ENCODE peak calls at places on chromosomes 13 and 19, in seven cellular contexts. One of them, this sample, is unnamed.

GRCh38 chr13:98254541-98254940 is 77.5 kb upstream of the RNF113B start:
- DNase-seq in esophagus squamous epithelium: no peak
- DNase-seq in A549: no peak
- DNase-seq in AG04450: no peak
- DNase-seq in hepatocyte: no peak
- DNase-seq in left lung: no peak
- DNase-seq in ascending aorta: no peak
- DNase-seq in this sample: no peak

GRCh38 chr13:100633461-100633860 is 41.1 kb downstream of the TMTC4 start:
- DNase-seq in esophagus squamous epithelium: no peak
- DNase-seq in A549: no peak
- DNase-seq in AG04450: peak; percentile 80
- DNase-seq in hepatocyte: no peak
- DNase-seq in left lung: no peak
- DNase-seq in ascending aorta: no peak
- DNase-seq in this sample: no peak

GRCh38 chr19:40023969-40024368 is 27.1 kb downstream of the ZNF546 start:
- DNase-seq in esophagus squamous epithelium: no peak
- DNase-seq in A549: no peak
- DNase-seq in AG04450: no peak
- DNase-seq in hepatocyte: no peak
- DNase-seq in left lung: no peak
- DNase-seq in ascending aorta: no peak
- DNase-seq in this sample: no peak

GRCh38 chr13:82330499-82330898 is 1551.8 kb downstream of the SLITRK1 start:
- DNase-seq in esophagus squamous epithelium: no peak
- DNase-seq in A549: no peak
- DNase-seq in AG04450: no peak
- DNase-seq in hepatocyte: no peak
- DNase-seq in left lung: no peak
- DNase-seq in ascending aorta: no peak
- DNase-seq in this sample: peak; percentile 1

GRCh38 chr13:60721063-60721462 is 324.0 kb downstream of the TDRD3 start:
- DNase-seq in esophagus squamous epithelium: no peak
- DNase-seq in A549: no peak
- DNase-seq in AG04450: no peak
- DNase-seq in hepatocyte: no peak
- DNase-seq in left lung: no peak
- DNase-seq in ascending aorta: no peak
- DNase-seq in this sample: no peak

GRCh38 chr13:38921081-38921480 is 69.5 kb downstream of the STOML3 start:
- DNase-seq in esophagus squamous epithelium: no peak
- DNase-seq in A549: no peak
- DNase-seq in AG04450: no peak
- DNase-seq in hepatocyte: no peak
- DNase-seq in left lung: no peak
- DNase-seq in ascending aorta: no peak
- DNase-seq in this sample: no peak

GRCh38 chr13:111857336-111857735 is 209.6 kb upstream of the SOX1 start:
- DNase-seq in esophagus squamous epithelium: no peak
- DNase-seq in A549: no peak
- DNase-seq in AG04450: no peak
- DNase-seq in hepatocyte: no peak
- DNase-seq in left lung: peak; percentile 31
- DNase-seq in ascending aorta: no peak
- DNase-seq in this sample: no peak

GRCh38 chr13:88651531-88651930 is 980.4 kb downstream of the SLITRK5 start:
- DNase-seq in esophagus squamous epithelium: no peak
- DNase-seq in A549: no peak
- DNase-seq in AG04450: no peak
- DNase-seq in hepatocyte: no peak
- DNase-seq in left lung: no peak
- DNase-seq in ascending aorta: no peak
- DNase-seq in this sample: no peak

GRCh38 chr13:110387451-110388140 is 80.5 kb downstream of the COL4A2 start:
- DNase-seq in esophagus squamous epithelium: no peak
- DNase-seq in A549: no peak
- DNase-seq in AG04450: no peak
- DNase-seq in hepatocyte: peak; percentile 47
- DNase-seq in left lung: peak; percentile 64
- DNase-seq in ascending aorta: peak; percentile 65
- DNase-seq in this sample: no peak

GRCh38 chr19:29390742-29391141 is 135.1 kb upstream of the VSTM2B start:
- DNase-seq in esophagus squamous epithelium: no peak
- DNase-seq in A549: no peak
- DNase-seq in AG04450: no peak
- DNase-seq in hepatocyte: no peak
- DNase-seq in left lung: no peak
- DNase-seq in ascending aorta: no peak
- DNase-seq in this sample: no peak

GRCh38 chr13:109858319-109858718 is 71.9 kb upstream of the IRS2 start:
- DNase-seq in esophagus squamous epithelium: no peak
- DNase-seq in A549: no peak
- DNase-seq in AG04450: no peak
- DNase-seq in hepatocyte: no peak
- DNase-seq in left lung: no peak
- DNase-seq in ascending aorta: no peak
- DNase-seq in this sample: peak; percentile 34

GRCh38 chr13:21053231-21053630 is 8.2 kb downstream of the LATS2 start:
- DNase-seq in esophagus squamous epithelium: no peak
- DNase-seq in A549: no peak
- DNase-seq in AG04450: no peak
- DNase-seq in hepatocyte: no peak
- DNase-seq in left lung: no peak
- DNase-seq in ascending aorta: no peak
- DNase-seq in this sample: no peak

GRCh38 chr13:113655358-113656014 is 2.5 kb downstream of the ATP4B start:
- DNase-seq in esophagus squamous epithelium: no peak
- DNase-seq in A549: no peak
- DNase-seq in AG04450: no peak
- DNase-seq in hepatocyte: no peak
- DNase-seq in left lung: no peak
- DNase-seq in ascending aorta: no peak
- DNase-seq in this sample: no peak

GRCh38 chr19:42360787-42361544 is 29.1 kb downstream of the CNFN start:
- DNase-seq in esophagus squamous epithelium: no peak
- DNase-seq in A549: no peak
- DNase-seq in AG04450: no peak
- DNase-seq in hepatocyte: no peak
- DNase-seq in left lung: no peak
- DNase-seq in ascending aorta: no peak
- DNase-seq in this sample: no peak

GRCh38 chr13:31940076-31940475 is 91.5 kb upstream of the FRY start:
- DNase-seq in esophagus squamous epithelium: no peak
- DNase-seq in A549: no peak
- DNase-seq in AG04450: no peak
- DNase-seq in hepatocyte: no peak
- DNase-seq in left lung: no peak
- DNase-seq in ascending aorta: no peak
- DNase-seq in this sample: no peak

GRCh38 chr19:289651-290538 is 1.3 kb downstream of the PLPP2 start:
- DNase-seq in esophagus squamous epithelium: no peak
- DNase-seq in A549: peak; percentile 83
- DNase-seq in AG04450: no peak
- DNase-seq in hepatocyte: peak; percentile 71
- DNase-seq in left lung: peak; percentile 82
- DNase-seq in ascending aorta: no peak
- DNase-seq in this sample: peak; percentile 94

GRCh38 chr13:70171151-70171550 is 62.9 kb upstream of the KLHL1 start:
- DNase-seq in esophagus squamous epithelium: no peak
- DNase-seq in A549: no peak
- DNase-seq in AG04450: no peak
- DNase-seq in hepatocyte: no peak
- DNase-seq in left lung: no peak
- DNase-seq in ascending aorta: no peak
- DNase-seq in this sample: no peak

GRCh38 chr13:36528105-36528504 is 95.8 kb downstream of the CCNA1 start:
- DNase-seq in esophagus squamous epithelium: no peak
- DNase-seq in A549: no peak
- DNase-seq in AG04450: no peak
- DNase-seq in hepatocyte: no peak
- DNase-seq in left lung: no peak
- DNase-seq in ascending aorta: no peak
- DNase-seq in this sample: no peak

GRCh38 chr19:55044771-55045716 is 7.0 kb upstream of the GP6 start:
- DNase-seq in esophagus squamous epithelium: no peak
- DNase-seq in A549: no peak
- DNase-seq in AG04450: no peak
- DNase-seq in hepatocyte: no peak
- DNase-seq in left lung: no peak
- DNase-seq in ascending aorta: no peak
- DNase-seq in this sample: no peak

GRCh38 chr19:4090351-4091220 is 23.9 kb upstream of the ZBTB7A start:
- DNase-seq in esophagus squamous epithelium: no peak
- DNase-seq in A549: no peak
- DNase-seq in AG04450: no peak
- DNase-seq in hepatocyte: no peak
- DNase-seq in left lung: no peak
- DNase-seq in ascending aorta: no peak
- DNase-seq in this sample: no peak

GRCh38 chr19:4088065-4088679 is 21.5 kb upstream of the ZBTB7A start:
- DNase-seq in esophagus squamous epithelium: no peak
- DNase-seq in A549: no peak
- DNase-seq in AG04450: no peak
- DNase-seq in hepatocyte: no peak
- DNase-seq in left lung: no peak
- DNase-seq in ascending aorta: no peak
- DNase-seq in this sample: no peak

GRCh38 chr19:4089946-4090345 is 23.2 kb upstream of the ZBTB7A start:
- DNase-seq in esophagus squamous epithelium: no peak
- DNase-seq in A549: no peak
- DNase-seq in AG04450: no peak
- DNase-seq in hepatocyte: no peak
- DNase-seq in left lung: no peak
- DNase-seq in ascending aorta: no peak
- DNase-seq in this sample: no peak

GRCh38 chr19:4088975-4089374 is 22.3 kb upstream of the ZBTB7A start:
- DNase-seq in esophagus squamous epithelium: no peak
- DNase-seq in A549: no peak
- DNase-seq in AG04450: no peak
- DNase-seq in hepatocyte: no peak
- DNase-seq in left lung: no peak
- DNase-seq in ascending aorta: no peak
- DNase-seq in this sample: peak; percentile 35

DNA sequence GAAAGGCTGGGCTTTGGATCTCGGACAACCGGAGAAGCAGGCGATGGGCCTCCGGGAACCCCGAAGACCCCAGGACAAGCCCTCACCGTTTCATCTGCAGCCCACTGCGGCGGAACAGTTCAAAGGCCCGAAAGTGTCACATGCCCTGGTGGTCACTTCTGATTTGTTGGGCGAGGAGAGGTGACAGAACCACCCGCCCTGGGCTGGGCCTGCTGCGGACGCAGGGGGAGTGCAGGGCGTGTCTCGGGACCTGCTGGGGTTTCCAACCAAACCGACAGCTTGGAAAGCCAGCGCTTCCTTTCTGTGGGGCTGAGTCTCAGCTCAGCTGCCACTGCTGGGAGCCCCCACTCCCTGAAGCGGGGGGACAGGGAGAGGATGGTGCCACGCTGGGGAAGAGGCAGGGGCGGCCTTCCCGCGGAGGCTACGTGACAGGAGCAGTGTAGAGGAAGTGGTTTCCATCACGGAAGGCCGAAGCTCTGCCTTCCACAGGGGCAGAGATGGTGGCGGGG is 22.8 kb upstream of the ZBTB7A start:
- DNase-seq in esophagus squamous epithelium: no peak
- DNase-seq in A549: no peak
- DNase-seq in AG04450: no peak
- DNase-seq in hepatocyte: no peak
- DNase-seq in left lung: peak; percentile 87
- DNase-seq in ascending aorta: no peak
- DNase-seq in this sample: no peak
- H3K27ac ChIP-seq in esophagus squamous epithelium: peak overlapping the region; percentile 60
- H3K27ac ChIP-seq in A549: no peak overlapping the region
- H3K27ac ChIP-seq in AG04450: no peak overlapping the region
- H3K27ac ChIP-seq in hepatocyte: no peak overlapping the region
- H3K27ac ChIP-seq in left lung: peak overlapping the region; percentile 76
- H3K27ac ChIP-seq in ascending aorta: no peak overlapping the region
- H3K27ac ChIP-seq in this sample: peak overlapping the region; percentile 16

GRCh38 chr19:13834308-13834790 is 39.1 kb downstream of the ZSWIM4 start:
- DNase-seq in esophagus squamous epithelium: no peak
- DNase-seq in A549: peak; percentile 55
- DNase-seq in AG04450: no peak
- DNase-seq in hepatocyte: peak; percentile 51
- DNase-seq in left lung: no peak
- DNase-seq in ascending aorta: no peak
- DNase-seq in this sample: no peak
- H3K27ac ChIP-seq in esophagus squamous epithelium: peak overlapping the region; percentile 99
- H3K27ac ChIP-seq in A549: peak overlapping the region; percentile 100
- H3K27ac ChIP-seq in AG04450: peak overlapping the region; percentile 75
- H3K27ac ChIP-seq in hepatocyte: peak overlapping the region; percentile 57
- H3K27ac ChIP-seq in left lung: peak overlapping the region; percentile 99
- H3K27ac ChIP-seq in ascending aorta: peak overlapping the region; percentile 99
- H3K27ac ChIP-seq in this sample: peak overlapping the region; percentile 95

DNA sequence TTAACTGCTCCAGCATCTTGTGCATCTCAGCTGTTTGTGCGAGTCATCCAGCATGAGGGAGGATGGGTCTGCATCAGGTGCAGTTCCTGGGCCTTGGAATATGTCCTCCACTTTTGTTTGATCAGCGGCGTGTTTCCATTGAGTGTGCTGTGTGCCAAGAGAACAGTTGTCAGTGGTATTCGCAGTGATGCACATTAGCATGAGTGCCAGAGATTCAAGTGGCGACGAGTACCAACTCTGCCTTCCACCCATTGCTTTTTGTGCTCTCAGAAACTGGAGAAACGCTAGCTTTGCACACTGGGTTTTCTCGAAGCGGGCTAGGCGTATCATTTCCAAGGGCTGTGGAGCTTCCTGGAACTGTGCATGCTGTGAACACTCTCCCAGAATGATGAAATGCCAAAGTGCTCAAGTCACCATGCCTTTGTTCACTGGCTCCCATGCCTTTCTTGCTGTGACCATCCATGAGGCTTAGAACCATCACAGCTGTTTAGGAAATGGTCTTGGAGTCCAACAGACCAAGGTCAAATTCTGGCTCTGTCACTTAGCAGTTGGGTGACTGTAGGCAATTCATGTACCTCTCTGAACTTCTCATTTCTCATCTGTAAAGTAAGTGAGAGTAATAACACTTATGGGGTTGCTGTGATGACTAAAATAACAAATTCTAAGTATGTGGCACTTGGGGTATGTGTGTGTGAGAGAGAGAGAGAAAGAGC is 18.4 kb downstream of the LRCH1 start:
- DNase-seq in esophagus squamous epithelium: no peak
- DNase-seq in A549: no peak
- DNase-seq in AG04450: peak; percentile 38
- DNase-seq in hepatocyte: no peak
- DNase-seq in left lung: no peak
- DNase-seq in ascending aorta: no peak
- DNase-seq in this sample: no peak
- H3K27ac ChIP-seq in esophagus squamous epithelium: no peak overlapping the region
- H3K27ac ChIP-seq in A549: no peak overlapping the region
- H3K27ac ChIP-seq in AG04450: peak overlapping the region; percentile 66
- H3K27ac ChIP-seq in hepatocyte: no peak overlapping the region
- H3K27ac ChIP-seq in left lung: no peak overlapping the region
- H3K27ac ChIP-seq in ascending aorta: peak overlapping the region; percentile 84
- H3K27ac ChIP-seq in this sample: no peak overlapping the region

DNA sequence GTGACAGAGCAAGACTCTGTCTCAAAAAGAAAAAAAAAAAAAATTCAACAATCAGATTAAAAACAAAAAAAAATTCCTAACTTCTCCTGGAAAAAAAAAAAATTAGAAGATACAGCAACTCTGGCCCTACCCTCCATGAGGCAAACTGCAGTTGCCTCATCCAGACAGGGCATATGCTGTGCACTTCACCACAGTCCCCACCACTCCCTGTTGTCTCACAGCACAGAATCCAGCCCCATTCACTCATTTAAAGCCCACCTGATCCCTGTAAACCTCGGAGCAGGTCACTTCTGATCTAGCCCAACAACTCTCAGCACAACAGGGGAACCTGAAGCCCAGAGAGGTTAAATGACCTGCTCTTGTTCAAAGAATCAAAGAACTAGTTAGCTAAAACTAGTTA is 24.9 kb downstream of the RHPN2 start:
- DNase-seq in esophagus squamous epithelium: no peak
- DNase-seq in A549: no peak
- DNase-seq in AG04450: no peak
- DNase-seq in hepatocyte: no peak
- DNase-seq in left lung: no peak
- DNase-seq in ascending aorta: no peak
- DNase-seq in this sample: no peak
- H3K27ac ChIP-seq in esophagus squamous epithelium: no peak overlapping the region
- H3K27ac ChIP-seq in A549: peak overlapping the region; percentile 87
- H3K27ac ChIP-seq in AG04450: no peak overlapping the region
- H3K27ac ChIP-seq in hepatocyte: peak overlapping the region; percentile 97
- H3K27ac ChIP-seq in left lung: no peak overlapping the region
- H3K27ac ChIP-seq in ascending aorta: no peak overlapping the region
- H3K27ac ChIP-seq in this sample: no peak overlapping the region

This sample was measured in small intestine.